ENCODE peak calls at places on chromosome 22, in six cellular contexts. A is H7, D is NCI-H1436 treated with DMSO at 0.1 percent for 48 hours, Q is NAMALWA, H is mesendoderm, F is GM19239. R is an unnamed sample.
A peak's percentile ranks its signal among the peaks of the same experiment; 100 is the strongest.

GRCh38 chr22:19802881-19803735 is 42.5 kb downstream of the TBX1 start:
- DNase-seq in A (peak; percentile 41), D (no peak), Q (no peak), H (no peak), F (no peak), R (no peak)

GRCh38 chr22:17172172-17172833 is 13.2 kb upstream of the HDHD5 start:
- DNase-seq in A (peak; percentile 78), D (no peak), Q (no peak), H (no peak), F (no peak), R (no peak)

GRCh38 chr22:49362393-49362792 is 465.3 kb downstream of the BRD1 start:
- DNase-seq in A (no peak), D (no peak), Q (no peak), H (no peak), F (no peak), R (no peak)

GRCh38 chr22:48943567-48944432 is 883.9 kb downstream of the BRD1 start:
- DNase-seq in A (peak; percentile 94), D (no peak), Q (peak; percentile 18), H (peak; percentile 74), F (no peak), R (no peak)

GRCh38 chr22:20105456-20106204 is 10.3 kb upstream of the RANBP1 start:
- DNase-seq in A (no peak), D (no peak), Q (no peak), H (no peak), F (no peak), R (no peak)

GRCh38 chr22:30615543-30615954 is 8.6 kb downstream of the TCN2 start:
- DNase-seq in A (peak; percentile 7), D (no peak), Q (no peak), H (no peak), F (no peak), R (no peak)

GRCh38 chr22:21445437-21446127 is 21.6 kb upstream of the TMEM191C start:
- DNase-seq in A (no peak), D (no peak), Q (no peak), H (no peak), F (no peak), R (no peak)

GRCh38 chr22:46057762-46058420 is 80.9 kb upstream of the WNT7B start:
- DNase-seq in A (no peak), D (no peak), Q (peak; percentile 91), H (no peak), F (peak; percentile 96), R (no peak)

GRCh38 chr22:21896951-21897513 is 29.6 kb upstream of the MAPK1 start:
- DNase-seq in A (no peak), D (no peak), Q (no peak), H (no peak), F (no peak), R (no peak)

GRCh38 chr22:36340621-36341020 is 47.1 kb downstream of the MYH9 start:
- DNase-seq in A (peak; percentile 56), D (no peak), Q (no peak), H (no peak), F (no peak), R (no peak)

GRCh38 chr22:39214383-39215069 is 30.3 kb downstream of the PDGFB start:
- DNase-seq in A (peak; percentile 78), D (no peak), Q (no peak), H (peak; percentile 91), F (no peak), R (no peak)

GRCh38 chr22:23408321-23408720 is 171.8 kb downstream of the IGLL1 start:
- DNase-seq in A (no peak), D (no peak), Q (no peak), H (no peak), F (no peak), R (no peak)

GRCh38 chr22:46547883-46548244 is 10.4 kb upstream of the CELSR1 start:
- DNase-seq in A (no peak), D (no peak), Q (no peak), H (no peak), F (no peak), R (peak; percentile 31)

GRCh38 chr22:37241351-37242142 is 2.5 kb downstream of the RAC2 start:
- DNase-seq in A (peak; percentile 46), D (no peak), Q (no peak), H (no peak), F (no peak), R (no peak)

GRCh38 chr22:20463324-20464095 is 25.9 kb upstream of the SCARF2 start:
- DNase-seq in A (no peak), D (no peak), Q (peak; percentile 61), H (no peak), F (no peak), R (no peak)

GRCh38 chr22:49206281-49206680 is 621.4 kb downstream of the BRD1 start:
- DNase-seq in A (peak; percentile 24), D (no peak), Q (no peak), H (no peak), F (no peak), R (no peak)

GRCh38 chr22:44392446-44392921 is 79.7 kb upstream of the SHISAL1 start:
- DNase-seq in A (peak; percentile 45), D (no peak), Q (no peak), H (no peak), F (no peak), R (no peak)

GRCh38 chr22:38403806-38404205 is 51.2 kb downstream of the KCNJ4 start:
- DNase-seq in A (peak; percentile 62), D (no peak), Q (no peak), H (no peak), F (no peak), R (no peak)

GRCh38 chr22:48644108-48644507 is 1183.6 kb downstream of the BRD1 start:
- DNase-seq in A (no peak), D (no peak), Q (no peak), H (peak; percentile 33), F (no peak), R (no peak)

GRCh38 chr22:47592791-47593190 is 830.3 kb downstream of the TBC1D22A start:
- DNase-seq in A (no peak), D (no peak), Q (no peak), H (no peak), F (no peak), R (no peak)

GRCh38 chr22:33401291-33401690 is 343.1 kb upstream of the SYN3 start:
- DNase-seq in A (no peak), D (no peak), Q (no peak), H (no peak), F (no peak), R (no peak)

GRCh38 chr22:35397095-35397904 is 2.6 kb upstream of the MCM5 start:
- DNase-seq in A (peak; percentile 17), D (no peak), Q (no peak), H (peak; percentile 58), F (no peak), R (no peak)

GRCh38 chr22:23181763-23182288 is 1.5 kb downstream of the BCR start:
- DNase-seq in A (peak; percentile 75), D (no peak), Q (peak; percentile 23), H (peak; percentile 28), F (no peak), R (no peak)

GRCh38 chr22:19984201-19984753 is 32.3 kb downstream of the ARVCF start:
- DNase-seq in A (no peak), D (no peak), Q (peak; percentile 55), H (peak; percentile 79), F (no peak), R (no peak)

GRCh38 chr22:22168190-22168940 is 76.2 kb upstream of the VPREB1 start:
- DNase-seq in A (peak; percentile 54), D (peak; percentile 8), Q (peak; percentile 90), H (peak; percentile 61), F (no peak), R (peak; percentile 34)

GRCh38 chr22:47245786-47246185 is 483.3 kb downstream of the TBC1D22A start:
- DNase-seq in A (no peak), D (no peak), Q (no peak), H (no peak), F (no peak), R (no peak)

GRCh38 chr22:23104109-23104971 is 34.0 kb downstream of the GNAZ start:
- DNase-seq in A (no peak), D (no peak), Q (no peak), H (no peak), F (no peak), R (no peak)

GRCh38 chr22:22394589-22394988 is 114.0 kb downstream of the ZNF280B start:
- DNase-seq in A (no peak), D (no peak), Q (peak; percentile 90), H (no peak), F (no peak), R (no peak)

GRCh38 chr22:43642807-43643206 is 169.3 kb downstream of the EFCAB6 start:
- DNase-seq in A (no peak), D (no peak), Q (no peak), H (no peak), F (no peak), R (no peak)

GRCh38 chr22:38177044-38177443 is 4.6 kb downstream of the PLA2G6 start:
- DNase-seq in A (no peak), D (no peak), Q (no peak), H (no peak), F (no peak), R (no peak)

GRCh38 chr22:24188705-24189248 is 7.5 kb downstream of the SUSD2 start:
- DNase-seq in A (peak; percentile 54), D (no peak), Q (no peak), H (no peak), F (no peak), R (no peak)

GRCh38 chr22:38098410-38099249 is 11.9 kb downstream of the BAIAP2L2 start:
- DNase-seq in A (peak; percentile 50), D (no peak), Q (no peak), H (no peak), F (no peak), R (no peak)

GRCh38 chr22:33873186-33873585 is 47.1 kb downstream of the LARGE1 start:
- DNase-seq in A (no peak), D (peak; percentile 6), Q (no peak), H (no peak), F (no peak), R (no peak)

GRCh38 chr22:50009251-50009650 is 3.3 kb downstream of the IL17REL start:
- DNase-seq in A (peak; percentile 57), D (no peak), Q (no peak), H (no peak), F (no peak), R (no peak)

GRCh38 chr22:40911772-40912171 is 39.4 kb upstream of the RBX1 start:
- DNase-seq in A (no peak), D (no peak), Q (no peak), H (no peak), F (no peak), R (no peak)

GRCh38 chr22:29623553-29624169 is 20.2 kb downstream of the NF2 start:
- DNase-seq in A (no peak), D (no peak), Q (no peak), H (no peak), F (no peak), R (no peak)

GRCh38 chr22:19990609-19991394 is 25.8 kb downstream of the ARVCF start:
- DNase-seq in A (no peak), D (no peak), Q (no peak), H (no peak), F (no peak), R (no peak)

GRCh38 chr22:38132136-38132535 is 21.7 kb upstream of the BAIAP2L2 start:
- DNase-seq in A (no peak), D (no peak), Q (no peak), H (no peak), F (no peak), R (no peak)

GRCh38 chr22:20531404-20532181 is 24.2 kb downstream of the MED15 start:
- DNase-seq in A (peak; percentile 83), D (no peak), Q (no peak), H (peak; percentile 90), F (no peak), R (no peak)

R was measured in fibroblast of the conjunctiva.